ENCODE peak calls at places on chromosomes 6 and 20, in five cellular contexts. One of them, this sample, is unnamed.

GRCh38 chr20:46571418-46571817 is 21.0 kb upstream of the OCSTAMP start:
- DNase-seq in K562: no peak
- DNase-seq in HepG2: no peak
- DNase-seq in GM12878: no peak
- DNase-seq in A549: no peak
- DNase-seq in this sample: no peak

GRCh38 chr20:7980332-7981046 is 39.1 kb downstream of the TMX4 start:
- DNase-seq in GM12878: no peak
- DNase-seq in A549: peak; percentile 60
- DNase-seq in K562: peak; percentile 25
- DNase-seq in HepG2: peak; percentile 79
- DNase-seq in this sample: peak; percentile 17

GRCh38 chr20:44618318-44618731 is 33.2 kb downstream of the ADA start:
- DNase-seq in HepG2: no peak
- DNase-seq in A549: no peak
- DNase-seq in K562: no peak
- DNase-seq in GM12878: no peak
- DNase-seq in this sample: no peak

GRCh38 chr6:7085911-7086310 is 21.9 kb upstream of the RREB1 start:
- DNase-seq in GM12878: no peak
- DNase-seq in A549: no peak
- DNase-seq in K562: no peak
- DNase-seq in HepG2: no peak
- DNase-seq in this sample: no peak

GRCh38 chr6:124490123-124490522 is 472.1 kb upstream of the RNF217 start:
- DNase-seq in GM12878: no peak
- DNase-seq in A549: no peak
- DNase-seq in K562: no peak
- DNase-seq in HepG2: no peak
- DNase-seq in this sample: no peak

GRCh38 chr6:127058027-127058426 is 60.4 kb upstream of the RSPO3 start:
- DNase-seq in HepG2: no peak
- DNase-seq in A549: no peak
- DNase-seq in K562: no peak
- DNase-seq in GM12878: no peak
- DNase-seq in this sample: no peak

GRCh38 chr20:2558581-2559301 is 22.4 kb downstream of the TMC2 start:
- DNase-seq in GM12878: no peak
- DNase-seq in HepG2: no peak
- DNase-seq in K562: no peak
- DNase-seq in A549: no peak
- DNase-seq in this sample: peak; percentile 24

GRCh38 chr6:116268589-116269293 is 11.0 kb downstream of the TSPYL1 start:
- DNase-seq in GM12878: no peak
- DNase-seq in HepG2: peak; percentile 88
- DNase-seq in A549: peak; percentile 73
- DNase-seq in K562: peak; percentile 59
- DNase-seq in this sample: no peak

GRCh38 chr20:2771631-2772080 is 28.8 kb downstream of the CPXM1 start:
- DNase-seq in HepG2: peak; percentile 26
- DNase-seq in K562: no peak
- DNase-seq in GM12878: no peak
- DNase-seq in A549: no peak
- DNase-seq in this sample: no peak

GRCh38 chr20:56690531-56691175 is 61.5 kb downstream of the TFAP2C start:
- DNase-seq in HepG2: no peak
- DNase-seq in A549: no peak
- DNase-seq in GM12878: no peak
- DNase-seq in K562: no peak
- DNase-seq in this sample: no peak

GRCh38 chr6:151993364-151993763 is 185.9 kb downstream of the ESR1 start:
- DNase-seq in GM12878: no peak
- DNase-seq in K562: no peak
- DNase-seq in HepG2: no peak
- DNase-seq in A549: no peak
- DNase-seq in this sample: no peak

GRCh38 chr6:167795874-167796667 is 30.6 kb upstream of the AFDN start:
- DNase-seq in K562: no peak
- DNase-seq in GM12878: no peak
- DNase-seq in A549: no peak
- DNase-seq in HepG2: no peak
- DNase-seq in this sample: no peak

GRCh38 chr20:48686238-48687096 is 141.3 kb downstream of the PREX1 start:
- DNase-seq in HepG2: no peak
- DNase-seq in GM12878: no peak
- DNase-seq in K562: no peak
- DNase-seq in A549: no peak
- DNase-seq in this sample: no peak

GRCh38 chr6:32108094-32108627 is 977 bp downstream of the TNXB start:
- DNase-seq in HepG2: no peak
- DNase-seq in GM12878: no peak
- DNase-seq in K562: peak; percentile 75
- DNase-seq in A549: no peak
- DNase-seq in this sample: no peak

GRCh38 chr6:7216941-7217621 is 95.9 kb downstream of the SSR1 start:
- DNase-seq in GM12878: no peak
- DNase-seq in K562: no peak
- DNase-seq in A549: no peak
- DNase-seq in HepG2: no peak
- DNase-seq in this sample: no peak

GRCh38 chr6:30006170-30007131 is 54.6 kb upstream of the POLR1H start:
- DNase-seq in GM12878: no peak
- DNase-seq in A549: no peak
- DNase-seq in K562: no peak
- DNase-seq in HepG2: no peak
- DNase-seq in this sample: peak; percentile 32

GRCh38 chr6:44620922-44621321 is 233.4 kb downstream of the CDC5L start:
- DNase-seq in A549: no peak
- DNase-seq in GM12878: no peak
- DNase-seq in HepG2: no peak
- DNase-seq in K562: no peak
- DNase-seq in this sample: no peak

GRCh38 chr20:13149371-13149770 is 71.7 kb upstream of the ISM1 start:
- DNase-seq in K562: no peak
- DNase-seq in HepG2: no peak
- DNase-seq in A549: no peak
- DNase-seq in GM12878: no peak
- DNase-seq in this sample: no peak

GRCh38 chr20:38873050-38873581 is 53.1 kb upstream of the FAM83D start:
- DNase-seq in HepG2: no peak
- DNase-seq in K562: no peak
- DNase-seq in GM12878: peak; percentile 91
- DNase-seq in A549: no peak
- DNase-seq in this sample: no peak

GRCh38 chr6:169844946-169845345 is 93.5 kb downstream of the ERMARD start:
- DNase-seq in GM12878: no peak
- DNase-seq in K562: no peak
- DNase-seq in HepG2: no peak
- DNase-seq in A549: no peak
- DNase-seq in this sample: no peak

GRCh38 chr20:58127731-58128130 is 100.7 kb downstream of the ANKRD60 start:
- DNase-seq in K562: no peak
- DNase-seq in GM12878: no peak
- DNase-seq in HepG2: peak; percentile 26
- DNase-seq in A549: no peak
- DNase-seq in this sample: no peak

GRCh38 chr6:106477790-106478189 is 117.3 kb downstream of the CRYBG1 start:
- DNase-seq in GM12878: no peak
- DNase-seq in HepG2: no peak
- DNase-seq in K562: no peak
- DNase-seq in A549: no peak
- DNase-seq in this sample: no peak

GRCh38 chr20:45059022-45059728 is 41.8 kb downstream of the KCNS1 start:
- DNase-seq in HepG2: no peak
- DNase-seq in K562: no peak
- DNase-seq in A549: no peak
- DNase-seq in GM12878: no peak
- DNase-seq in this sample: no peak

GRCh38 chr6:137341721-137342195 is 122.6 kb upstream of the IFNGR1 start:
- DNase-seq in GM12878: no peak
- DNase-seq in A549: peak; percentile 37
- DNase-seq in HepG2: no peak
- DNase-seq in K562: no peak
- DNase-seq in this sample: peak; percentile 20

GRCh38 chr20:50230184-50230583 is 39.6 kb downstream of the CEBPB start:
- DNase-seq in HepG2: no peak
- DNase-seq in A549: no peak
- DNase-seq in GM12878: no peak
- DNase-seq in K562: no peak
- DNase-seq in this sample: no peak
- TF ChIP-seq ESRRA in HepG2: no peak
- TF ChIP-seq ESRRA in A549: no peak
- TF ChIP-seq ESRRA in GM12878: no peak
- TF ChIP-seq ESRRA in K562: no peak
- TF ChIP-seq ESRRA in this sample: no peak

GRCh38 chr20:43529457-43530153 is 22.1 kb downstream of the L3MBTL1 start:
- DNase-seq in A549: no peak
- DNase-seq in HepG2: no peak
- DNase-seq in GM12878: no peak
- DNase-seq in K562: no peak
- DNase-seq in this sample: no peak

GRCh38 chr20:43528258-43528875 is 20.9 kb downstream of the L3MBTL1 start:
- DNase-seq in HepG2: no peak
- DNase-seq in K562: no peak
- DNase-seq in A549: no peak
- DNase-seq in GM12878: no peak
- DNase-seq in this sample: no peak

GRCh38 chr20:43530321-43531090 is 23.0 kb downstream of the L3MBTL1 start:
- DNase-seq in A549: no peak
- DNase-seq in GM12878: no peak
- DNase-seq in K562: peak; percentile 25
- DNase-seq in HepG2: peak; percentile 91
- DNase-seq in this sample: no peak

GRCh38 chr20:43531091-43531443 is 23.6 kb downstream of the L3MBTL1 start:
- DNase-seq in HepG2: no peak
- DNase-seq in A549: no peak
- DNase-seq in GM12878: no peak
- DNase-seq in K562: no peak
- DNase-seq in this sample: no peak

DNA sequence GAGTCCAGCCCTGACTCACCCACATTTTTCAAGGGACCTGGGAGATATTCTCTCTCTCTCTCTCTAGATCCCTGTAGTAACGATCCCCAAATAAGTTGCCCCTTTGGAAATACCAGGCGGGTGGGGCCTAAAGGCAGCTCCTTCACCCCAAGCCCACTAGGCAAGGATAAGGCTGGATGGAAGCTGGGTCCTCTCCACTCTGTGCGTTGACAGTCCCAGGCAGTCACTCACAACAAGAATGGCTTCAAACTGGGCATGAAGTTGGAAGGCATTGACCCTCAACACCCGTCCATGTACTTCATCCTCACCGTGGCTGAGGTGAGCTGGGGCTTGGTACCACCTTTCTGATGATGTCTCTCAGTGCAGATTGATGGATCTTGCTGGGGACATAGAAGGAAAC is 21.6 kb downstream of the L3MBTL1 start:
- DNase-seq in GM12878: no peak
- DNase-seq in HepG2: no peak
- DNase-seq in K562: no peak
- DNase-seq in A549: no peak
- DNase-seq in this sample: no peak
- TF ChIP-seq ESRRA in GM12878: no peak
- TF ChIP-seq ESRRA in HepG2: no peak
- TF ChIP-seq ESRRA in K562: no peak
- TF ChIP-seq ESRRA in A549: no peak
- TF ChIP-seq ESRRA in this sample: no peak

GRCh38 chr20:59703046-59703445 is 98.7 kb downstream of the PHACTR3 start:
- DNase-seq in GM12878: no peak
- DNase-seq in A549: no peak
- DNase-seq in HepG2: no peak
- DNase-seq in K562: no peak
- DNase-seq in this sample: no peak

GRCh38 chr20:59708326-59708725 is 104.0 kb downstream of the PHACTR3 start:
- DNase-seq in GM12878: no peak
- DNase-seq in HepG2: no peak
- DNase-seq in K562: no peak
- DNase-seq in A549: no peak
- DNase-seq in this sample: no peak

GRCh38 chr20:59705651-59706101 is 101.3 kb downstream of the PHACTR3 start:
- DNase-seq in A549: no peak
- DNase-seq in HepG2: no peak
- DNase-seq in GM12878: no peak
- DNase-seq in K562: no peak
- DNase-seq in this sample: no peak

GRCh38 chr20:59709636-59710035 is 105.3 kb downstream of the PHACTR3 start:
- DNase-seq in HepG2: no peak
- DNase-seq in K562: no peak
- DNase-seq in A549: no peak
- DNase-seq in GM12878: no peak
- DNase-seq in this sample: no peak

GRCh38 chr20:59706106-59706693 is 101.9 kb downstream of the PHACTR3 start:
- DNase-seq in K562: no peak
- DNase-seq in A549: no peak
- DNase-seq in GM12878: no peak
- DNase-seq in HepG2: no peak
- DNase-seq in this sample: no peak
- TF ChIP-seq ESRRA in K562: no peak
- TF ChIP-seq ESRRA in A549: no peak
- TF ChIP-seq ESRRA in GM12878: no peak
- TF ChIP-seq ESRRA in HepG2: no peak
- TF ChIP-seq ESRRA in this sample: no peak

GRCh38 chr20:60136640-60137411 is 178.6 kb downstream of the CDH26 start:
- DNase-seq in A549: no peak
- DNase-seq in K562: no peak
- DNase-seq in HepG2: no peak
- DNase-seq in GM12878: no peak
- DNase-seq in this sample: no peak

GRCh38 chr20:60139663-60140446 is 181.6 kb downstream of the CDH26 start:
- DNase-seq in GM12878: no peak
- DNase-seq in A549: no peak
- DNase-seq in K562: no peak
- DNase-seq in HepG2: no peak
- DNase-seq in this sample: no peak

GRCh38 chr20:60138263-60139127 is 180.3 kb downstream of the CDH26 start:
- DNase-seq in HepG2: no peak
- DNase-seq in A549: no peak
- DNase-seq in GM12878: no peak
- DNase-seq in K562: peak; percentile 18
- DNase-seq in this sample: no peak

GRCh38 chr20:60135276-60135675 is 177.1 kb downstream of the CDH26 start:
- DNase-seq in HepG2: no peak
- DNase-seq in K562: no peak
- DNase-seq in A549: no peak
- DNase-seq in GM12878: no peak
- DNase-seq in this sample: no peak

DNA sequence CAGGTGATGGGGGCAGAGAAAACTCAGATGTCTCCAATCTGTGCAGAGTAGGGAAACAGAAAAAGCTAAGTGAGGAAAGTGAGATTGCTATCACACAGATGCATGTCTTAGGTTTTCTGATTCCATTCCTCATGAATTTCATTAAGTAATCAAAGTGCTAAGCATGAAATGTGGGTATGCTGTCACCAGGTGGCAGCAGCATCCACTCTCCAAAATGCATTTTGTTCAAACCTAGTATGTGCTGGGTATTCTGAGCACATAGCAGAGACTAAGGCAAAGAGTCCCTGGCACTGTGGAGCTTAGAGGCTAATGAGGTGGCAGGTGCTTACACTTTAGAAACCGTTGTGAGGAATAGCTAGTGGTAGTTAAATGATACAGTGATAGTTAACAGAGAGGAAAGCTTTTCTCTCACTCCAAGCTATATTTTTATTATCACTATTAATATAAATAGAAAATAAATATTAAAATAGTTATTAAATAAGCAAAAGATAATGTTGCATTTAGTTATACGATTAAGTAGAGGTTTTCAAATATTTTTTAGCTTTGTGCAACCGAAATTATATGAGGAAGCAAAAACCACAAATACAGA is 179.5 kb downstream of the CDH26 start:
- DNase-seq in A549: peak; percentile 23
- DNase-seq in HepG2: no peak
- DNase-seq in GM12878: no peak
- DNase-seq in K562: peak; percentile 32
- DNase-seq in this sample: peak; percentile 42
- TF ChIP-seq ESRRA in A549: no peak
- TF ChIP-seq ESRRA in HepG2: no peak
- TF ChIP-seq ESRRA in GM12878: no peak
- TF ChIP-seq ESRRA in K562: no peak
- TF ChIP-seq ESRRA in this sample: no peak

This sample was measured in WTC11.